ENCODE peak calls at places on chromosomes 7 and 10, in five cellular contexts. B, D, U, Q and O are unnamed samples.
A peak's percentile ranks its signal among the peaks of the same experiment; 100 is the strongest.

GRCh38 chr7:31892099-31892787 is 178.0 kb downstream of the PDE1C start:
- DNase-seq in Q (no peak), D (no peak), B (no peak), U (no peak), O (no peak)

GRCh38 chr10:113529575-113529974 is 23.3 kb upstream of the HABP2 start:
- DNase-seq in Q (no peak), D (no peak), U (no peak), B (no peak), O (no peak)

GRCh38 chr7:99428972-99429566 is 9.5 kb downstream of the PTCD1 start:
- DNase-seq in Q (no peak), U (no peak), B (no peak), D (no peak), O (no peak)

GRCh38 chr10:51171946-51172345 is 97.7 kb downstream of the PRKG1 start:
- DNase-seq in Q (no peak), B (no peak), U (no peak), D (no peak), O (no peak)

GRCh38 chr7:17046666-17047065 is 164.9 kb upstream of the AGR3 start:
- DNase-seq in U (no peak), D (no peak), B (no peak), Q (no peak), O (no peak)

GRCh38 chr7:17849504-17849903 is 90.8 kb downstream of the SNX13 start:
- DNase-seq in B (no peak), U (no peak), D (no peak), Q (no peak), O (no peak)

GRCh38 chr7:38890597-38890996 is 18.4 kb downstream of the VPS41 start:
- DNase-seq in B (no peak), D (no peak), Q (no peak), U (no peak), O (no peak)

GRCh38 chr10:126372359-126372758 is 15.9 kb downstream of the ADAM12 start:
- DNase-seq in B (no peak), D (no peak), Q (no peak), U (no peak), O (no peak)

GRCh38 chr7:152760384-152761115 is 998 bp downstream of the ACTR3B start:
- DNase-seq in U (no peak), Q (no peak), B (peak; percentile 43), D (no peak), O (no peak)

GRCh38 chr10:3537518-3537917 is 247.5 kb downstream of the KLF6 start:
- DNase-seq in U (no peak), Q (no peak), B (no peak), D (no peak), O (no peak)

GRCh38 chr10:127100983-127101615 is 95.3 kb downstream of the INSYN2A start:
- DNase-seq in Q (no peak), U (no peak), D (no peak), B (no peak), O (no peak)

GRCh38 chr10:81978238-81978637 is 103.2 kb downstream of the NRG3 start:
- DNase-seq in Q (no peak), B (peak; percentile 42), U (peak; percentile 25), D (peak; percentile 13), O (no peak)

GRCh38 chr10:124418726-124419501 is at the start of gene OAT:
- DNase-seq in Q (peak; percentile 97), B (peak; percentile 96), U (peak; percentile 93), D (peak; percentile 96), O (peak; percentile 94)

GRCh38 chr7:90560730-90561129 is 35.4 kb upstream of the CDK14 start:
- DNase-seq in D (no peak), Q (no peak), U (no peak), B (no peak), O (no peak)

GRCh38 chr10:102347236-102347828 is 48.2 kb upstream of the NFKB2 start:
- DNase-seq in B (peak; percentile 77), D (peak; percentile 76), U (peak; percentile 18), Q (peak; percentile 27), O (no peak)

GRCh38 chr10:25869067-25869591 is 64.9 kb upstream of the MYO3A start:
- DNase-seq in Q (no peak), B (no peak), U (no peak), D (no peak), O (no peak)

GRCh38 chr10:77251297-77252013 is 386.2 kb downstream of the KCNMA1 start:
- DNase-seq in Q (no peak), B (peak; percentile 55), U (no peak), D (peak; percentile 64), O (no peak)

GRCh38 chr7:76262683-76263402 is 39.6 kb upstream of the HSPB1 start:
- DNase-seq in U (peak; percentile 84), Q (no peak), D (peak; percentile 85), B (peak; percentile 48), O (no peak)

GRCh38 chr7:124020060-124020459 is 12.8 kb downstream of the TMEM229A start:
- DNase-seq in U (no peak), Q (no peak), D (no peak), B (no peak), O (no peak)

GRCh38 chr7:111424768-111425167 is 137.5 kb downstream of the IMMP2L start:
- DNase-seq in U (no peak), D (no peak), Q (no peak), B (peak; percentile 46), O (no peak)
- H3K9me3 ChIP-seq in U (no peaks in the 10 kb centered on the region), D (no peaks in the 10 kb centered on the region), Q (no peaks in the 10 kb centered on the region), B (no peaks in the 10 kb centered on the region), O (no peaks in the 10 kb centered on the region)

DNA sequence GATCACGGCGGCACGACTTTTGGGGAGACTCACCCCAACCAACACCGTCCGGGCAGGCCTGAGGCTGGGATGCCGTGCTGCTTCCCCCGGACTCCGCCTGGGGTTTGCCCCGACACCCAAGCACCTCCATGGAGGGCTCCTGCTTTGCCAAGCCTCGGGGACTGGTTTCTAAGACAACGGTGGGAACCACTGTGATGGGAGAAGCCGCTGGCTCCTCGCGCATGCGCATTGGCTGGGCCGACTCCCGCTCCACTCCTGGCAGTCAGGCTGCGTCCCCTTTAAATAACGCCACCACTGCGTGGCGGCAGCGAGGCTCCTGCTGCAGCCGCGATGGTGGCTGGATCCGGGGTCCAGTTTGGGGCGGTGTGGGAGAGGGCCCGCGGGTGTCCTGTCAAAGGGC is 201.0 kb downstream of the ZNF716 start:
- DNase-seq in D (no peak), U (no peak), B (no peak), Q (no peak), O (no peak)
- H3K9me3 ChIP-seq in D (no peaks in the 10 kb centered on the region), U (peaks cover 17% of the 10 kb centered on the region), B (peaks cover 4% of the 10 kb centered on the region), Q (no peaks in the 10 kb centered on the region), O (no peaks in the 10 kb centered on the region)

DNA sequence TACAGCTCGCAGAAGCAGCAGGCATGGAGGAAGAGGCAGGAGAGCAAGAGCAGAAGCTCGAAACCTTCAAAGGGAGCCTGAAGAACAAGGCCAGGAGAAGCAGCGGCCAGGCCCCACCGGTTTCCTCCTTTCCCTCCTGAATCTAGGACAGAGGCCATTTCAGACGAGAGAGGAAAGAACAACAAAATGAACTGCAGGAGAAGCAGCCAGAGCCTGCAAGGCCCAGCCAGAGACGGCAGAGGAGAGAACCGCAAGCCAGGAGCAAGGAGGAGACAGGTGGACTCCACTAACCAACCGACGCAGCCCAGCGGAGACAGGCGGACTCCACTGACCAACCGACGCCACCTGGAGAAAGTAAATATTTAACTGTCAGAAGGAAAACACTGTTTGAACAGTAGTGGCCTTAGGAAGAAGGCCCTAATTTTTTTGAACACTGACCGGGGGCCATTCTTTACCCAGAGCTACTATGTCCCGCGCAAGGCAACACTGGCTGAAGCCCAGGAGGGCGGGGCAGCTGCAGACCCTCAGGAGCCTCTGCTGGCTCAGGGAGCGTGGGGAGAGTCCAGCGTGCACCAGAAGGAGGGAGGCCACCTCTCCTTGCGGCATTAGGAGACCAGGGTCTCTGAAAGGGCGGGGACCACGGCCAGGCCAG is 559.2 kb downstream of the PTPRN2 start:
- DNase-seq in B (no peak), D (no peak), U (no peak), Q (no peak), O (no peak)
- H3K9me3 ChIP-seq in B (no peaks in the 10 kb centered on the region), D (no peaks in the 10 kb centered on the region), U (peaks cover 31% of the 10 kb centered on the region), Q (no peaks in the 10 kb centered on the region), O (no peaks in the 10 kb centered on the region)

GRCh38 chr10:133515471-133515870 is 11.7 kb upstream of the CYP2E1 start:
- DNase-seq in U (no peak), B (no peak), D (no peak), Q (no peak), O (no peak)

GRCh38 chr10:133509700-133510099 is 17.5 kb upstream of the CYP2E1 start:
- DNase-seq in U (no peak), Q (no peak), D (no peak), B (no peak), O (no peak)

GRCh38 chr10:133516072-133516471 is 11.1 kb upstream of the CYP2E1 start:
- DNase-seq in Q (no peak), B (no peak), U (no peak), D (no peak), O (no peak)

GRCh38 chr10:133511907-133512528 is 15.1 kb upstream of the CYP2E1 start:
- DNase-seq in U (no peak), Q (no peak), B (no peak), D (no peak), O (no peak)

DNA sequence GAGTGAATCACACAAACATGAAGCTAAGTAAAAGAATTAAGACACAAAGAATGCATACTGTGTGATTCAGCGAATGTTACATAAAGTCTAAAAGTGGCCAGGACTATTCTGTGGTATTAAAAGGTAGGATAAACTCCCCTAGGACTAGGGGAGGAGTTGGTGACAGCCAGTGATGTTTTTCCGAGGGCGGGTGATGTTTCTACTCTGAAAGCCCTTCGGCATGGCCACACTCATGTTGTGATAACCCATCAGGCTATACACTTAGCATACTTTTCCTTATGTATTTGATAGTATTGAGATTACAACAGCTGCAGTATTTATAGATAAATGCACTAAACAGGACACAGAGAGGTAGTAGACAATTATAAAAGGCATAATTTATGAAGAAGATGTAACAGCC is 15.8 kb upstream of the CYP2E1 start:
- DNase-seq in U (no peak), B (no peak), Q (no peak), D (no peak), O (no peak)
- H3K9me3 ChIP-seq in U (peaks cover 2% of the 10 kb centered on the region), B (peaks cover 5% of the 10 kb centered on the region), Q (peaks cover 20% of the 10 kb centered on the region), D (peaks cover 6% of the 10 kb centered on the region), O (no peaks in the 10 kb centered on the region)

GRCh38 chr10:5163487-5163886 is 21.5 kb downstream of the AKR1C8 start:
- DNase-seq in D (no peak), U (no peak), Q (no peak), B (no peak), O (no peak)

GRCh38 chr10:5165738-5166137 is 19.2 kb downstream of the AKR1C8 start:
- DNase-seq in D (peak; percentile 64), B (no peak), Q (no peak), U (no peak), O (no peak)

GRCh38 chr10:5168897-5169296 is 16.1 kb downstream of the AKR1C8 start:
- DNase-seq in U (no peak), B (no peak), D (no peak), Q (no peak), O (no peak)
- H3K9me3 ChIP-seq in U (no peaks in the 10 kb centered on the region), B (peaks cover 2% of the 10 kb centered on the region), D (peaks cover 23% of the 10 kb centered on the region), Q (peaks cover 31% of the 10 kb centered on the region), O (no peaks in the 10 kb centered on the region)

DNA sequence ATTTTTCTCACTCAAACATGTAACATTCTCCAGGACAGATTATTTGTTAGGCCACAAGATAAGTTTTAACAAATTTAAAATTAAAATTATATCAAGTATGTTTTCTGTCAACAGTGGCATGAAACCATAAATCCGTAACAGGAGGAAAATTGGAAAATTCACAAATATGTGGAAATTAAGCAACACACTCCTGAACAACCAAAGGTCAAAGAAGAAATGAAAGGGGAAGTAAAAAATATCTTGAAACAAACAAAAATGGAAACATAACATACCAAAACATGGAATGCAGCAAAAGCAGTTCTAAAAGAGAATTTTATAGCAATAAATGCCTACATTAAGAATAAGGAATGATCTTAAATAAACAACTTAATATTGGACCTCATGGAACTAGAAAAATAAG is 147.3 kb downstream of the ZEB1 start:
- DNase-seq in Q (no peak), B (no peak), D (no peak), U (no peak), O (no peak)
- H3K9me3 ChIP-seq in Q (peaks cover 29% of the 10 kb centered on the region), B (no peaks in the 10 kb centered on the region), D (peaks cover 33% of the 10 kb centered on the region), U (no peaks in the 10 kb centered on the region), O (peaks cover 20% of the 10 kb centered on the region)